ENCODE peak calls at places on chromosomes 3 and 15, in five cellular contexts. Z is activated CD8-positive, alpha-beta T cell treated with anti-CD3 and anti-CD28 coated beads for 36 hours; J is CD14-positive monocyte; E is gastrocnemius medialis; M is lung. G is an unnamed sample.
A peak's percentile ranks its signal among the peaks of the same experiment; 100 is the strongest.

GRCh38 chr3:167650459-167650858 is 3.3 kb downstream of the WDR49 start:
- DNase-seq in J (no peak), Z (no peak), E (no peak), M (no peak), G (no peak)

GRCh38 chr3:48408823-48409281 is 21.0 kb downstream of the PLXNB1 start:
- DNase-seq in J (no peak), Z (no peak), M (no peak), E (peak; percentile 3), G (peak; percentile 52)

GRCh38 chr15:48084759-48085420 is 35.9 kb upstream of the SLC24A5 start:
- DNase-seq in Z (no peak), E (no peak), M (no peak), J (no peak), G (no peak)

GRCh38 chr15:66120422-66120821 is 133.1 kb downstream of the MEGF11 start:
- DNase-seq in Z (no peak), M (no peak), J (no peak), E (no peak), G (no peak)

GRCh38 chr3:149702691-149703426 is 45.0 kb upstream of the WWTR1 start:
- DNase-seq in E (no peak), Z (no peak), J (no peak), M (no peak), G (no peak)

GRCh38 chr15:62021991-62022600 is 38.2 kb downstream of the VPS13C start:
- DNase-seq in E (no peak), Z (no peak), J (no peak), M (no peak), G (no peak)

GRCh38 chr15:101101676-101102075 is 150.2 kb downstream of the CHSY1 start:
- DNase-seq in Z (no peak), E (no peak), J (no peak), M (no peak), G (no peak)

GRCh38 chr3:21859124-21859781 is 108.2 kb upstream of the ZNF385D start:
- DNase-seq in J (no peak), M (no peak), Z (no peak), E (no peak), G (no peak)

GRCh38 chr3:181264491-181264890 is 275.0 kb upstream of the DNAJC19 start:
- DNase-seq in M (no peak), Z (peak; percentile 3), E (no peak), J (no peak), G (no peak)

GRCh38 chr15:42955518-42955917 is 34.9 kb upstream of the TTBK2 start:
- DNase-seq in E (no peak), M (no peak), Z (no peak), J (no peak), G (no peak)

GRCh38 chr3:171376125-171376947 is 83.9 kb downstream of the TNIK start:
- DNase-seq in J (peak; percentile 64), E (no peak), M (no peak), Z (no peak), G (no peak)

GRCh38 chr3:111904376-111905241 is 45.5 kb downstream of the PHLDB2 start:
- DNase-seq in J (no peak), E (no peak), Z (no peak), M (no peak), G (no peak)

GRCh38 chr3:72582211-72582878 is 265.9 kb downstream of the SHQ1 start:
- DNase-seq in Z (no peak), E (no peak), M (no peak), J (no peak), G (no peak)

GRCh38 chr15:33584797-33585196 is 274.0 kb downstream of the RYR3 start:
- DNase-seq in M (no peak), Z (no peak), J (no peak), E (peak; percentile 52), G (no peak)

GRCh38 chr3:64008952-64009351 is 14.3 kb downstream of the PSMD6 start:
- DNase-seq in Z (no peak), E (no peak), J (no peak), M (no peak), G (no peak)

GRCh38 chr3:58666683-58667082 is at the start of gene FAM3D:
- DNase-seq in Z (no peak), M (peak; percentile 40), E (no peak), J (peak; percentile 68), G (no peak)

GRCh38 chr3:172666873-172667694 is 43.8 kb downstream of the NCEH1 start:
- DNase-seq in M (peak; percentile 86), E (peak; percentile 67), Z (peak; percentile 87), J (peak; percentile 77), G (peak; percentile 80)

GRCh38 chr15:70507772-70508351 is 255.5 kb downstream of the UACA start:
- DNase-seq in Z (peak; percentile 74), J (peak; percentile 96), E (no peak), M (peak; percentile 58), G (no peak)

GRCh38 chr3:4825572-4826236 is 153.5 kb upstream of the BHLHE40 start:
- DNase-seq in M (peak; percentile 78), Z (peak; percentile 58), E (peak; percentile 69), J (peak; percentile 66), G (no peak)

GRCh38 chr15:59622289-59622688 is 10.7 kb downstream of the GCNT3 start:
- DNase-seq in J (no peak), E (no peak), M (no peak), Z (peak; percentile 76), G (no peak)

GRCh38 chr3:71227344-71227743 is 356.2 kb downstream of the FOXP1 start:
- DNase-seq in J (no peak), M (no peak), Z (no peak), E (no peak), G (no peak)

GRCh38 chr3:14762701-14763100 is 56.1 kb upstream of the FGD5 start:
- DNase-seq in E (no peak), M (no peak), J (no peak), Z (no peak), G (no peak)

GRCh38 chr3:24661060-24661459 is 166.4 kb upstream of the THRB start:
- DNase-seq in M (no peak), E (no peak), J (no peak), Z (no peak), G (no peak)

GRCh38 chr3:141875893-141876380 is 506 bp upstream of the ATP1B3 start:
- DNase-seq in M (peak; percentile 58), Z (peak; percentile 85), J (peak; percentile 74), E (peak; percentile 50), G (peak; percentile 82)

GRCh38 chr15:87477759-87478687 is 778.5 kb downstream of the NTRK3 start:
- DNase-seq in J (no peak), E (peak; percentile 65), M (peak; percentile 34), Z (no peak), G (peak; percentile 67)

GRCh38 chr3:183497313-183497712 is 58.2 kb downstream of the KLHL6 start:
- DNase-seq in Z (no peak), J (no peak), E (no peak), M (no peak), G (no peak)

GRCh38 chr15:69576035-69576526 is 123.5 kb downstream of the RPLP1 start:
- DNase-seq in Z (peak; percentile 78), J (peak; percentile 81), M (peak; percentile 71), E (peak; percentile 39), G (no peak)

GRCh38 chr3:23961064-23961463 is 16.0 kb downstream of the NR1D2 start:
- DNase-seq in E (no peak), Z (no peak), J (no peak), M (no peak), G (no peak)

GRCh38 chr15:83655237-83655616 is 1.3 kb downstream of the ADAMTSL3 start:
- DNase-seq in J (no peak), E (no peak), M (no peak), Z (no peak), G (no peak)

GRCh38 chr3:57756528-57757401 is 656 bp downstream of the SLMAP start:
- DNase-seq in E (peak; percentile 58), J (no peak), M (peak; percentile 56), Z (peak; percentile 61), G (peak; percentile 79)

GRCh38 chr3:75768303-75769017 is 16.9 kb downstream of the ZNF717 start:
- DNase-seq in Z (peak; percentile 30), E (no peak), M (no peak), J (no peak), G (no peak)

GRCh38 chr3:39671116-39671515 is 138.3 kb upstream of the MYRIP start:
- DNase-seq in M (no peak), J (no peak), Z (no peak), E (no peak), G (no peak)

GRCh38 chr3:151171145-151171544 is 31.9 kb downstream of the GPR171 start:
- DNase-seq in E (peak; percentile 38), J (peak; percentile 55), Z (peak; percentile 73), M (no peak), G (no peak)
- TF ChIP-seq CTCF in E (no peak), J (no peak), Z (no peak), M (no peak), G (no peak)

GRCh38 chr3:124347418-124347817 is 355.5 kb upstream of the ROPN1 start:
- DNase-seq in Z (no peak), J (no peak), M (no peak), E (no peak), G (no peak)
- TF ChIP-seq CTCF in Z (no peak), J (no peak), M (no peak), E (no peak), G (peak; percentile 14)

DNA sequence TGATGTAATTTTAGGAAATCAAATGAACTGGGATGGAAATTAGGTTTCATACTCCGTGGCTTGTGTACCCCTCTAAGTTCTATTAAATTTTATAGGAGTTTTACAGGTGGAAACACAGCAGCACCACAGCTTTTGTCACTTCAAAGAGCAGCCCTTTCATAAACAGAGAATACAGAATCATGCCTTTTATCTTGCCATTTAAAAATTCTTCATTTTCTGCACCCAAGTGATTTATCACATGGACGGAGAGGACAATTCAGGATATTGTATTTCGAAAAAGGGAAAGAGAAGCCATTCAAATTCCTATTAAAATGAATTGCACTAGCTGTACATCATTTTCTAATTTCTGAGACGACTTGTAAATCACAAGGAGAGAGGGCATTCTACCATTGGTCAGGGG is 245.4 kb downstream of the PTPRG start:
- DNase-seq in Z (no peak), J (no peak), M (no peak), E (no peak), G (no peak)
- TF ChIP-seq CTCF in Z (no peak), J (no peak), M (no peak), E (no peak), G (no peak)

GRCh38 chr3:196178993-196179379 is 32.2 kb downstream of the ZDHHC19 start:
- DNase-seq in J (no peak), E (no peak), M (no peak), Z (no peak), G (no peak)

GRCh38 chr3:196181127-196181546 is 30.1 kb downstream of the ZDHHC19 start:
- DNase-seq in E (no peak), M (no peak), Z (peak; percentile 25), J (no peak), G (no peak)

GRCh38 chr3:196180346-196180745 is 30.9 kb downstream of the ZDHHC19 start:
- DNase-seq in M (no peak), J (no peak), Z (no peak), E (no peak), G (no peak)

GRCh38 chr3:196177967-196178366 is 33.2 kb downstream of the ZDHHC19 start:
- DNase-seq in J (no peak), M (no peak), Z (no peak), E (no peak), G (no peak)

GRCh38 chr3:196179380-196180308 is 31.6 kb downstream of the ZDHHC19 start:
- DNase-seq in M (no peak), E (peak; percentile 77), J (peak; percentile 82), Z (peak; percentile 98), G (no peak)
- TF ChIP-seq CTCF in M (no peak), E (no peak), J (peak; percentile 10), Z (no peak), G (no peak)